ENCODE peak calls at places on chromosomes 1 and 21, in five cellular contexts. J, L, C, Y and T are unnamed samples.

GRCh38 chr1:88061106-88061829 is 622.8 kb upstream of the PKN2 start:
- DNase-seq in J (peak), L (no peak), C (peak), Y (peak), T (peak)

GRCh38 chr1:99673285-99673684 is 27.4 kb downstream of the PALMD start:
- DNase-seq in J (no peak), L (no peak), C (no peak), Y (no peak), T (no peak)

GRCh38 chr1:161492827-161493226 is 12.4 kb upstream of the FCGR2A start:
- DNase-seq in J (no peak), L (no peak), C (no peak), Y (no peak), T (no peak)

GRCh38 chr1:205188132-205188531 is 23.4 kb downstream of the DSTYK start:
- DNase-seq in J (no peak), L (no peak), C (no peak), Y (no peak), T (no peak)

GRCh38 chr1:39178541-39179431 is 25.7 kb upstream of the MACF1 start:
- DNase-seq in J (no peak), L (no peak), C (peak), Y (no peak), T (no peak)

GRCh38 chr1:111730282-111730681 is 8.9 kb downstream of the INKA2 start:
- DNase-seq in J (no peak), L (no peak), C (no peak), Y (no peak), T (no peak)

GRCh38 chr1:194684636-194685035 is 1498.2 kb upstream of the B3GALT2 start:
- DNase-seq in J (no peak), L (no peak), C (no peak), Y (no peak), T (no peak)

GRCh38 chr1:58528518-58528917 is 18.0 kb downstream of the OMA1 start:
- DNase-seq in J (no peak), L (no peak), C (no peak), Y (no peak), T (no peak)

GRCh38 chr1:164712131-164713031 is 153.4 kb downstream of the PBX1 start:
- DNase-seq in J (peak), L (peak), C (no peak), Y (no peak), T (peak)

GRCh38 chr1:153880962-153881361 is 41.8 kb downstream of the GATAD2B start:
- DNase-seq in J (peak), L (peak), C (no peak), Y (peak), T (no peak)

GRCh38 chr21:34807881-34808568 is 139.2 kb downstream of the CLIC6 start:
- DNase-seq in J (no peak), L (peak), C (peak), Y (no peak), T (no peak)

GRCh38 chr21:39511102-39511501 is 59.3 kb downstream of the SH3BGR start:
- DNase-seq in J (no peak), L (no peak), C (no peak), Y (no peak), T (no peak)

GRCh38 chr1:115423776-115424175 is 85.7 kb upstream of the NGF start:
- DNase-seq in J (no peak), L (no peak), C (no peak), Y (no peak), T (no peak)

GRCh38 chr1:205301220-205301821 is 20.2 kb downstream of the NUAK2 start:
- DNase-seq in J (peak), L (peak), C (no peak), Y (peak), T (peak)

GRCh38 chr1:71001627-71002026 is 46.0 kb downstream of the PTGER3 start:
- DNase-seq in J (no peak), L (no peak), C (no peak), Y (no peak), T (no peak)

GRCh38 chr1:206911064-206911663 is 10.6 kb downstream of the FCMR start:
- DNase-seq in J (no peak), L (peak), C (peak), Y (peak), T (peak)

GRCh38 chr1:6600410-6601048 is 2.1 kb downstream of the KLHL21 start:
- DNase-seq in J (no peak), L (no peak), C (no peak), Y (no peak), T (no peak)

GRCh38 chr1:240612811-240613210 is 856 bp upstream of the GREM2 start:
- DNase-seq in J (no peak), L (no peak), C (no peak), Y (no peak), T (no peak)

GRCh38 chr1:22143065-22143514 is at the start of gene WNT4:
- DNase-seq in J (peak), L (no peak), C (peak), Y (peak), T (peak)

GRCh38 chr1:219924348-219924747 is 4.0 kb downstream of the SLC30A10 start:
- DNase-seq in J (no peak), L (no peak), C (no peak), Y (no peak), T (no peak)

GRCh38 chr1:13707211-13707610 is 7.2 kb downstream of the PRDM2 start:
- DNase-seq in J (no peak), L (no peak), C (no peak), Y (no peak), T (no peak)

GRCh38 chr1:162328507-162328906 is 48.1 kb downstream of the SPATA46 start:
- DNase-seq in J (no peak), L (no peak), C (no peak), Y (no peak), T (no peak)

GRCh38 chr1:79575424-79575823 is 568.9 kb upstream of the ADGRL4 start:
- DNase-seq in J (no peak), L (no peak), C (no peak), Y (no peak), T (no peak)

GRCh38 chr21:27572681-27573080 is 605.8 kb upstream of the ADAMTS5 start:
- DNase-seq in J (no peak), L (no peak), C (no peak), Y (no peak), T (no peak)

GRCh38 chr1:31717341-31717740 is 13.5 kb upstream of the COL16A1 start:
- DNase-seq in J (no peak), L (no peak), C (no peak), Y (no peak), T (no peak)

GRCh38 chr1:13828454-13829151 is 128.6 kb downstream of the PRDM2 start:
- DNase-seq in J (no peak), L (peak), C (peak), Y (no peak), T (peak)

GRCh38 chr1:27561126-27561899 is 42.6 kb downstream of the AHDC1 start:
- DNase-seq in J (no peak), L (peak), C (no peak), Y (no peak), T (no peak)

GRCh38 chr1:29675481-29676263 is 439.4 kb downstream of the PTPRU start:
- DNase-seq in J (no peak), L (no peak), C (no peak), Y (no peak), T (peak)

GRCh38 chr1:99820546-99820945 is 29.6 kb upstream of the AGL start:
- DNase-seq in J (no peak), L (no peak), C (no peak), Y (no peak), T (no peak)

GRCh38 chr1:76090284-76091180 is 16.0 kb downstream of the ST6GALNAC3 start:
- DNase-seq in J (no peak), L (no peak), C (no peak), Y (no peak), T (no peak)

GRCh38 chr1:168893359-168893791 is 164.4 kb upstream of the DPT start:
- DNase-seq in J (no peak), L (peak), C (no peak), Y (no peak), T (no peak)

GRCh38 chr1:38062361-38063288 is 16.0 kb upstream of the POU3F1 start:
- DNase-seq in J (no peak), L (no peak), C (no peak), Y (no peak), T (no peak)

GRCh38 chr1:173489149-173489600 is 12.0 kb downstream of the PRDX6 start:
- DNase-seq in J (no peak), L (no peak), C (no peak), Y (no peak), T (peak)

GRCh38 chr1:234725177-234726132 is 115.5 kb upstream of the IRF2BP2 start:
- DNase-seq in J (peak), L (peak), C (no peak), Y (peak), T (no peak)

GRCh38 chr1:168291222-168291824 is 10.6 kb downstream of the TBX19 start:
- DNase-seq in J (no peak), L (no peak), C (no peak), Y (no peak), T (no peak)

GRCh38 chr1:12447301-12447700 is 170.7 kb downstream of the DHRS3 start:
- DNase-seq in J (no peak), L (no peak), C (no peak), Y (no peak), T (no peak)

GRCh38 chr1:10968411-10968826 is 44.0 kb upstream of the TARDBP start:
- DNase-seq in J (peak), L (no peak), C (no peak), Y (no peak), T (peak)

GRCh38 chr21:37041706-37042271 is 31.1 kb downstream of the PIGP start:
- DNase-seq in J (no peak), L (no peak), C (no peak), Y (no peak), T (peak)

DNA sequence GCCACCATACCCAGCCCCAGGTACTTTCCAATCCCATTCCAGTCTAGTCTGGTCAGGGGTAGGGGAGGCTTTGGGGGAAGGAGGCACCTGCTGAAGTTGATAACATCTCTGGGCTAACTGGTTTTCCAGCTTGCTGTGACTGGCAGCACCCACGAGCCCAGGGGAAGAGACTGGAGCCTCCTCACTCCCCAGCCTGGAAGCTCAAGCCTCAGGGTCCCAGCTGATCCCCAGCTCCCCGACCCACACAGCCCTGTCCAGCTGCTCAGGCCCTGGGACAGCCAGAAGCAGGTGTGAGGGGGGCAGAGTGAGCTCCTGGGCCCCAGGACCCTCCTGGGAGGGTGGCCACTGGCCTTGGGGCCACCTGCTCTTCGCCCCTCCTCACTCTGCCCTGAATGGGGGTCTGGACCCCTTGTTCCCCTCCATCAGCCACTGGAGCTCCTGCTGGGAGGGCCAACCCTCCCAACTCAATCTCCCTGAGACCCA is 23.6 kb upstream of the RNU1-4 start:
- DNase-seq in J (peak), L (no peak), C (no peak), Y (peak), T (peak)
- H3K27ac ChIP-seq in J (no peak), L (no peak), C (no peak), Y (no peak), T (no peak)

DNA sequence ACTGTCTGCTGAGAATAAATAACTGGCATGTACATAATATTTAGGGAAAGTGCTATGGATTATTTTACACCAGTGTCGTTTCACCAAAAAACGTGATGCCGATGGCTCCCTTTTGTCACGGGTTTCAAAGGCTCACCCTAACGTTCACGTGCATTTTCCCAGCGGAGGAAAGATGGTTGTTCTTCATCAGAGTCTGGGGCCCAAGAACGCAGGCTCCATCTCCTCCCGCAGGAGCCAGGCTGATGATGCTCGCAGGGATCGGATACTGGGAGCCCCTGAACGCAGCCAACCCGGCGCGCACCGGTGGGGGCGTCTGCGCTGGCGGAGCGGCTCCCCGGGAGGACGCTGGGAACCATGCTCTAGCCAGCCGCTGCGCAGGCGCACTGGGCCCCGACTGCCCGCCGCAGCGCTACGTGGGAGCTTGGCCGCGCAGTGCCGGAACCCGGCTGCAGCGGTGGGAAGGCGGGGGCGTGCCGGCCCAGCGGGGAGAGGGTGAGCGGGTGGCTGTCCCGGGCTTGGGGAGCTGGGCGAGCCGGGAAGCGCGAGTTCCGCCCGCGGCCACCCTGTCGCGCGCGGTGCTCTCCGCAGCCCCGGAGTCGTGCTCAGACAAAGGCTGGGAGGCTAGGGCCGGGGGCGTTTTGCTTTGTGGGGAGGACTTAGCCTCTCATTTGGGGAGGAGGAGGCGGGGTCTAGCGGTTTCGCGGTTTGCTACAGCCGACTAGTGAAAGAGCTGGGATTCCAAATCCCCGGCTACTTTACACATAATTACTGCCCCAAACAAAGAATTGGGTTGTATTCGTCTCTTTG is at the start of gene ZFP69B:
- DNase-seq in J (peak), L (peak), C (peak), Y (peak), T (peak)
- TF ChIP-seq CTCF in J (no peak), L (no peak), C (no peak), Y (no peak), T (peak)

GRCh38 chr21:31930001-31930400 is 57.2 kb downstream of the HUNK start:
- DNase-seq in J (no peak), L (no peak), C (no peak), Y (no peak), T (no peak)
- H3K27ac ChIP-seq in J (no peak), L (no peak), C (no peak), Y (no peak), T (peak)

GRCh38 chr1:203152158-203153034 is 23.2 kb downstream of the MYBPH start:
- DNase-seq in J (no peak), L (no peak), C (peak), Y (no peak), T (peak)

GRCh38 chr1:203151362-203152157 is 24.0 kb downstream of the ADORA1 start:
- DNase-seq in J (no peak), L (no peak), C (no peak), Y (no peak), T (peak)

GRCh38 chr1:203148579-203148978 is 21.1 kb downstream of the ADORA1 start:
- DNase-seq in J (no peak), L (no peak), C (no peak), Y (no peak), T (peak)

GRCh38 chr1:203149188-203149840 is 21.8 kb downstream of the ADORA1 start:
- DNase-seq in J (peak), L (no peak), C (no peak), Y (no peak), T (peak)

GRCh38 chr1:203150511-203151297 is 23.2 kb downstream of the ADORA1 start:
- DNase-seq in J (no peak), L (no peak), C (no peak), Y (no peak), T (peak)
- TF ChIP-seq CTCF in J (no peak), L (no peak), C (no peak), Y (no peak), T (no peak)